ENCODE peak calls at places on chromosome 10, in four cellular contexts. I is activated naive CD4-positive, alpha-beta T cell; T is stimulated activated CD8-positive, alpha-beta memory T cell treated with anti-CD3 and anti-CD28 coated beads, Interleukin-2, amount 100 ng/mL, for 1 hour; O is effector memory CD4-positive, alpha-beta T cell. U is an unnamed sample.

GRCh38 chr10:79434223-79434687 is 11.2 kb downstream of the ZCCHC24 start:
- DNase-seq in I (no peak), T (no peak), O (no peak), U (no peak)

GRCh38 chr10:122393288-122393687 is 18.8 kb downstream of the PLEKHA1 start:
- DNase-seq in I (no peak), T (no peak), O (no peak), U (no peak)

GRCh38 chr10:119489572-119490326 is 52.8 kb downstream of the RGS10 start:
- DNase-seq in I (peak), T (peak), O (peak), U (no peak)

GRCh38 chr10:94232711-94233383 is 129.9 kb downstream of the NOC3L start:
- DNase-seq in I (no peak), T (no peak), O (no peak), U (no peak)

GRCh38 chr10:63770523-63770922 is 249.3 kb downstream of the REEP3 start:
- DNase-seq in I (no peak), T (no peak), O (no peak), U (no peak)

GRCh38 chr10:112963835-112964234 is 13.8 kb downstream of the TCF7L2 start:
- DNase-seq in I (no peak), T (no peak), O (no peak), U (no peak)

GRCh38 chr10:116170815-116171250 is 102.2 kb downstream of the GFRA1 start:
- DNase-seq in I (no peak), T (no peak), O (no peak), U (no peak)

GRCh38 chr10:63210611-63211196 is 77.6 kb downstream of the NRBF2 start:
- DNase-seq in I (no peak), T (no peak), O (no peak), U (no peak)

GRCh38 chr10:77699080-77699645 is 61.6 kb upstream of the KCNMA1 start:
- DNase-seq in I (no peak), T (no peak), O (no peak), U (no peak)

GRCh38 chr10:73950569-73950968 is 39.6 kb downstream of the PLAU start:
- DNase-seq in I (no peak), T (no peak), O (no peak), U (no peak)

GRCh38 chr10:68153473-68154210 is 44.4 kb downstream of the MYPN start:
- DNase-seq in I (no peak), T (no peak), O (no peak), U (peak)

GRCh38 chr10:110616493-110617033 is 27.6 kb upstream of the RBM20 start:
- DNase-seq in I (no peak), T (no peak), O (no peak), U (no peak)

GRCh38 chr10:77173615-77174461 is 463.8 kb downstream of the KCNMA1 start:
- DNase-seq in I (peak), T (peak), O (peak), U (peak)

GRCh38 chr10:109679478-109679877 is 243.8 kb downstream of the XPNPEP1 start:
- DNase-seq in I (no peak), T (no peak), O (no peak), U (no peak)

GRCh38 chr10:128054163-128054970 is 71.9 kb downstream of the MKI67 start:
- DNase-seq in I (no peak), T (no peak), O (no peak), U (no peak)

GRCh38 chr10:35584946-35585345 is 20.2 kb upstream of the GJD4 start:
- DNase-seq in I (no peak), T (no peak), O (no peak), U (no peak)

GRCh38 chr10:100509241-100509640 is 10.4 kb downstream of the SEC31B start:
- DNase-seq in I (no peak), T (no peak), O (no peak), U (no peak)

GRCh38 chr10:87618470-87619423 is 40.9 kb upstream of the PAPSS2 start:
- DNase-seq in I (no peak), T (no peak), O (no peak), U (no peak)

GRCh38 chr10:30630571-30630970 is 1.0 kb upstream of the LYZL2 start:
- DNase-seq in I (no peak), T (no peak), O (no peak), U (no peak)

GRCh38 chr10:628386-629045 is 61.0 kb downstream of the DIP2C start:
- DNase-seq in I (no peak), T (no peak), O (no peak), U (no peak)

GRCh38 chr10:116667484-116667883 is 46.7 kb downstream of the PNLIPRP2 start:
- DNase-seq in I (no peak), T (no peak), O (no peak), U (no peak)

GRCh38 chr10:127040756-127041155 is 135.5 kb downstream of the DOCK1 start:
- DNase-seq in I (no peak), T (no peak), O (no peak), U (no peak)

GRCh38 chr10:95742529-95742884 is 13.5 kb upstream of the ENTPD1 start:
- DNase-seq in I (no peak), T (no peak), O (no peak), U (peak)

GRCh38 chr10:68137174-68137573 is 27.9 kb downstream of the MYPN start:
- DNase-seq in I (no peak), T (no peak), O (no peak), U (no peak)